ENCODE peak calls at places on chromosomes 4 and X, in nine cellular contexts. W is NCI-H1694, C is GM03348, O is neural progenitor cell, S is iPS DF 6.9, T is H54, D is neural crest cell, H is AG04450, I is hepatic stellate cell. Y is an unnamed sample.

GRCh38 chrX:12581546-12581945 is 209.7 kb upstream of the PRPS2 start:
- DNase-seq in D (no peak), I (no peak), T (no peak), H (no peak), S (no peak), O (no peak), C (no peak), W (no peak), Y (no peak)

GRCh38 chrX:39996561-39996960 is 101.2 kb downstream of the BCOR start:
- DNase-seq in O (no peak), W (no peak), I (no peak), H (no peak), T (no peak), D (no peak), S (no peak), C (no peak), Y (no peak)

GRCh38 chrX:101399825-101400224 is 7.9 kb downstream of the GLA start:
- DNase-seq in T (no peak), S (no peak), W (no peak), D (no peak), O (no peak), C (no peak), H (no peak), I (no peak), Y (no peak)

GRCh38 chrX:153818571-153819397 is 11.6 kb downstream of the PDZD4 start:
- DNase-seq in W (no peak), I (no peak), D (peak), O (peak), H (no peak), C (peak), T (peak), S (no peak), Y (peak)

GRCh38 chrX:2665387-2666304 is 25.4 kb upstream of the CD99 start:
- DNase-seq in D (no peak), S (no peak), I (no peak), C (no peak), W (no peak), O (no peak), H (no peak), T (no peak), Y (no peak)

GRCh38 chrX:134163836-134164235 is 73.1 kb upstream of the CCDC160 start:
- DNase-seq in T (no peak), O (no peak), H (no peak), S (no peak), C (no peak), W (no peak), I (no peak), D (no peak), Y (no peak)

GRCh38 chrX:115968436-115969252 is 201.9 kb upstream of the AGTR2 start:
- DNase-seq in T (peak), S (peak), I (no peak), H (no peak), O (peak), C (no peak), W (peak), D (peak), Y (no peak)

GRCh38 chrX:143648705-143649104 is 12.8 kb upstream of the SLITRK4 start:
- DNase-seq in S (no peak), C (no peak), T (no peak), I (no peak), W (peak), D (peak), O (peak), H (no peak), Y (peak)

GRCh38 chrX:21747523-21747922 is 10.4 kb downstream of the SMPX start:
- DNase-seq in I (no peak), C (peak), D (no peak), S (no peak), T (no peak), O (peak), W (no peak), H (no peak), Y (no peak)

GRCh38 chr4:13543648-13544555 is at the start of gene NKX3-2:
- DNase-seq in T (peak), D (no peak), I (peak), S (no peak), C (peak), O (peak), H (no peak), W (no peak), Y (no peak)

GRCh38 chr4:92483341-92483740 is 179.6 kb downstream of the GRID2 start:
- DNase-seq in C (no peak), W (no peak), S (no peak), D (no peak), T (no peak), H (no peak), O (no peak), I (no peak), Y (no peak)

GRCh38 chrX:18973527-18974192 is 10.3 kb downstream of the PHKA2 start:
- DNase-seq in D (no peak), S (no peak), H (no peak), O (peak), C (no peak), I (no peak), T (no peak), W (no peak), Y (no peak)

GRCh38 chr4:165085946-165086345 is 26.7 kb downstream of the TMEM192 start:
- DNase-seq in S (no peak), H (no peak), O (no peak), W (no peak), D (no peak), T (no peak), C (no peak), I (no peak), Y (peak)

GRCh38 chr4:140756292-140757219 is at the start of gene TBC1D9:
- DNase-seq in T (peak), S (peak), D (peak), O (peak), C (peak), W (peak), H (no peak), I (peak), Y (peak)

GRCh38 chr4:61149278-61149677 is 50.8 kb upstream of the ADGRL3 start:
- DNase-seq in O (no peak), D (no peak), I (no peak), C (no peak), W (no peak), H (no peak), S (no peak), T (no peak), Y (peak)

GRCh38 chrX:154840856-154841255 is 6.4 kb upstream of the SMIM9 start:
- DNase-seq in D (no peak), C (peak), O (no peak), S (no peak), I (peak), T (peak), W (peak), H (peak), Y (peak)

GRCh38 chr4:6287017-6287788 is 17.6 kb downstream of the WFS1 start:
- DNase-seq in T (no peak), W (no peak), I (no peak), D (no peak), O (no peak), S (no peak), C (no peak), H (no peak), Y (no peak)

GRCh38 chr4:17447675-17448298 is 64.1 kb downstream of the QDPR start:
- DNase-seq in C (peak), D (peak), O (peak), I (peak), T (peak), S (peak), H (peak), W (peak), Y (peak)

GRCh38 chr4:75207902-75208301 is 275.0 kb downstream of the PARM1 start:
- DNase-seq in W (no peak), D (no peak), H (no peak), T (no peak), O (no peak), C (no peak), S (no peak), I (no peak), Y (no peak)

GRCh38 chr4:142088906-142089305 is 452.5 kb downstream of the IL15 start:
- DNase-seq in T (no peak), D (no peak), H (no peak), I (no peak), O (no peak), C (peak), S (no peak), W (no peak), Y (no peak)

GRCh38 chr4:109801099-109801789 is 555 bp downstream of the CFI start:
- DNase-seq in C (no peak), D (no peak), T (no peak), W (no peak), I (no peak), O (no peak), H (no peak), S (no peak), Y (no peak)